ENCODE peak calls at places on chromosomes 12 and 14, in ten cellular contexts. One of them, this sample, is unnamed.

GRCh38 chr12:67517181-67517887 is 131.2 kb upstream of the DYRK2 start:
- DNase-seq in fibroblast of mammary gland: peak
- DNase-seq in B cell: no peak
- DNase-seq in MCF 10A: peak
- DNase-seq in adrenal gland: peak
- DNase-seq in colonic mucosa: peak
- DNase-seq in GM20000: no peak
- DNase-seq in CD8-positive, alpha-beta T cell: no peak
- DNase-seq in astrocyte of the spinal cord: peak
- DNase-seq in HFFc6: no peak
- DNase-seq in this sample: no peak

GRCh38 chr14:53925201-53925766 is 31.3 kb downstream of the BMP4 start:
- DNase-seq in fibroblast of mammary gland: peak
- DNase-seq in MCF 10A: no peak
- DNase-seq in colonic mucosa: no peak
- DNase-seq in HFFc6: no peak
- DNase-seq in adrenal gland: no peak
- DNase-seq in GM20000: no peak
- DNase-seq in CD8-positive, alpha-beta T cell: no peak
- DNase-seq in B cell: no peak
- DNase-seq in astrocyte of the spinal cord: no peak
- DNase-seq in this sample: no peak

GRCh38 chr12:105334001-105334400 is 3.5 kb downstream of the C12orf75 start:
- DNase-seq in adrenal gland: no peak
- DNase-seq in CD8-positive, alpha-beta T cell: no peak
- DNase-seq in MCF 10A: no peak
- DNase-seq in GM20000: no peak
- DNase-seq in HFFc6: peak
- DNase-seq in astrocyte of the spinal cord: peak
- DNase-seq in fibroblast of mammary gland: peak
- DNase-seq in colonic mucosa: peak
- DNase-seq in B cell: no peak
- DNase-seq in this sample: no peak

GRCh38 chr12:111405856-111406473 is at the start of gene SH2B3:
- DNase-seq in adrenal gland: no peak
- DNase-seq in astrocyte of the spinal cord: no peak
- DNase-seq in GM20000: no peak
- DNase-seq in CD8-positive, alpha-beta T cell: peak
- DNase-seq in B cell: no peak
- DNase-seq in fibroblast of mammary gland: peak
- DNase-seq in MCF 10A: peak
- DNase-seq in HFFc6: peak
- DNase-seq in colonic mucosa: peak
- DNase-seq in this sample: no peak

GRCh38 chr12:92529944-92530343 is 172.8 kb upstream of the PLEKHG7 start:
- DNase-seq in colonic mucosa: no peak
- DNase-seq in astrocyte of the spinal cord: no peak
- DNase-seq in CD8-positive, alpha-beta T cell: no peak
- DNase-seq in GM20000: no peak
- DNase-seq in fibroblast of mammary gland: no peak
- DNase-seq in adrenal gland: no peak
- DNase-seq in MCF 10A: no peak
- DNase-seq in HFFc6: no peak
- DNase-seq in B cell: no peak
- DNase-seq in this sample: no peak

GRCh38 chr12:57094194-57095160 is 5.6 kb downstream of the NAB2 start:
- DNase-seq in GM20000: peak
- DNase-seq in astrocyte of the spinal cord: no peak
- DNase-seq in HFFc6: no peak
- DNase-seq in MCF 10A: no peak
- DNase-seq in colonic mucosa: no peak
- DNase-seq in fibroblast of mammary gland: no peak
- DNase-seq in CD8-positive, alpha-beta T cell: no peak
- DNase-seq in adrenal gland: peak
- DNase-seq in B cell: no peak
- DNase-seq in this sample: no peak

GRCh38 chr14:23632461-23633159 is 3.6 kb upstream of the DHRS2 start:
- DNase-seq in GM20000: no peak
- DNase-seq in HFFc6: no peak
- DNase-seq in CD8-positive, alpha-beta T cell: no peak
- DNase-seq in fibroblast of mammary gland: no peak
- DNase-seq in B cell: no peak
- DNase-seq in MCF 10A: no peak
- DNase-seq in astrocyte of the spinal cord: no peak
- DNase-seq in adrenal gland: no peak
- DNase-seq in colonic mucosa: no peak
- DNase-seq in this sample: no peak

GRCh38 chr14:90093942-90094595 is 32.3 kb downstream of the KCNK13 start:
- DNase-seq in astrocyte of the spinal cord: peak
- DNase-seq in colonic mucosa: no peak
- DNase-seq in HFFc6: peak
- DNase-seq in CD8-positive, alpha-beta T cell: no peak
- DNase-seq in GM20000: no peak
- DNase-seq in B cell: no peak
- DNase-seq in fibroblast of mammary gland: peak
- DNase-seq in adrenal gland: no peak
- DNase-seq in MCF 10A: peak
- DNase-seq in this sample: no peak

GRCh38 chr14:54749727-54750126 is 152.9 kb downstream of the GCH1 start:
- DNase-seq in GM20000: no peak
- DNase-seq in MCF 10A: no peak
- DNase-seq in colonic mucosa: no peak
- DNase-seq in fibroblast of mammary gland: no peak
- DNase-seq in CD8-positive, alpha-beta T cell: no peak
- DNase-seq in astrocyte of the spinal cord: no peak
- DNase-seq in adrenal gland: no peak
- DNase-seq in B cell: no peak
- DNase-seq in HFFc6: no peak
- DNase-seq in this sample: no peak

GRCh38 chr14:33968722-33969121 is 17.8 kb upstream of the EGLN3 start:
- DNase-seq in MCF 10A: no peak
- DNase-seq in HFFc6: no peak
- DNase-seq in astrocyte of the spinal cord: no peak
- DNase-seq in B cell: no peak
- DNase-seq in GM20000: no peak
- DNase-seq in CD8-positive, alpha-beta T cell: no peak
- DNase-seq in colonic mucosa: no peak
- DNase-seq in adrenal gland: no peak
- DNase-seq in fibroblast of mammary gland: no peak
- DNase-seq in this sample: no peak

GRCh38 chr12:95446511-95446910 is 27.4 kb upstream of the METAP2 start:
- DNase-seq in B cell: no peak
- DNase-seq in adrenal gland: no peak
- DNase-seq in MCF 10A: no peak
- DNase-seq in astrocyte of the spinal cord: peak
- DNase-seq in GM20000: no peak
- DNase-seq in CD8-positive, alpha-beta T cell: no peak
- DNase-seq in HFFc6: no peak
- DNase-seq in colonic mucosa: peak
- DNase-seq in fibroblast of mammary gland: peak
- DNase-seq in this sample: peak

DNA sequence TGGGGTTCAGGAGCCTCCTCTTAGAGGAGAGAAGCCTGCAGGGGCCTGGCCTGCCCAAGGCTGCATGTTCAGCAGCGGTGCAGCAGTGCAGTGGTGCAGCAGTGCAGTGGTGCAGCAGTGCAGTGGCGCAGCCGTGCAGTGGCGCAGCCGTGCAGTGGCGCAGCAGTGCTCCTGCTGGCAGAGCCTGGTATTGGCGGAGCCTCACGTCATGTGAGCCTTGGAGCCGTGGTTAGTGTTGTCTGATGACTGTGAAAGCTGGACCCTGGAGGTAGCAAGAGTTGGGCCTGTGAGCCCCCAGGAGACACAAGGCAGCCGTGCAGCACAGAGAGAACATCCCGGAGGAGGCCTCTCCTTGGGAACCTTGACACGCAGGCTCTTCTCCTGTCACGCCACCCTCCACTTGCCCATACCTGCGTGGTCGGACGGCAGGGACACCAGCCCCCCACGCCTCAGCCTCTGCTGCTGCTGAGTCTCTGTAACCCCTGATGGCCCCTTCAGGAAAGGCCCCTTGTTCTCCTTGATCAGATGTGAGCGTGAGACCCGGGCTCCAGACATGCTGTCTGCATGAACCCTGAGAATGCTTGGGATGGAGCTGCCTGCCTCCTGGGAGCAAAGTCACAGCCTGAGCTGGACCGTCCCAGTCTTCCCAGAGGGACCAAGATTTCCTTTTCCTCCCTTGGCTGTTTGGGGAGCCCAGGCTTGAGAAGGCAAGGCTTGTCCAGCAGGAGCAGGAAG is 193.7 kb downstream of the KIF26A start:
- DNase-seq in HFFc6: no peak
- DNase-seq in astrocyte of the spinal cord: no peak
- DNase-seq in colonic mucosa: peak
- DNase-seq in CD8-positive, alpha-beta T cell: no peak
- DNase-seq in MCF 10A: no peak
- DNase-seq in GM20000: no peak
- DNase-seq in adrenal gland: no peak
- DNase-seq in fibroblast of mammary gland: no peak
- DNase-seq in B cell: no peak
- DNase-seq in this sample: no peak
- TF ChIP-seq CTCF in HFFc6: peak
- TF ChIP-seq CTCF in astrocyte of the spinal cord: no peak
- TF ChIP-seq CTCF in colonic mucosa: no peak
- TF ChIP-seq CTCF in CD8-positive, alpha-beta T cell: no peak
- TF ChIP-seq CTCF in MCF 10A: peak
- TF ChIP-seq CTCF in GM20000: no peak
- TF ChIP-seq CTCF in adrenal gland: no peak
- TF ChIP-seq CTCF in fibroblast of mammary gland: peak
- TF ChIP-seq CTCF in B cell: no peak
- TF ChIP-seq CTCF in this sample: no peak

GRCh38 chr12:124709722-124710656 is 142.6 kb upstream of the NCOR2 start:
- DNase-seq in GM20000: no peak
- DNase-seq in colonic mucosa: no peak
- DNase-seq in B cell: no peak
- DNase-seq in CD8-positive, alpha-beta T cell: no peak
- DNase-seq in MCF 10A: no peak
- DNase-seq in fibroblast of mammary gland: peak
- DNase-seq in adrenal gland: no peak
- DNase-seq in astrocyte of the spinal cord: peak
- DNase-seq in HFFc6: peak
- DNase-seq in this sample: no peak
- TF ChIP-seq CTCF in GM20000: no peak
- TF ChIP-seq CTCF in colonic mucosa: no peak
- TF ChIP-seq CTCF in B cell: no peak
- TF ChIP-seq CTCF in CD8-positive, alpha-beta T cell: no peak
- TF ChIP-seq CTCF in MCF 10A: no peak
- TF ChIP-seq CTCF in fibroblast of mammary gland: peak
- TF ChIP-seq CTCF in adrenal gland: no peak
- TF ChIP-seq CTCF in astrocyte of the spinal cord: peak
- TF ChIP-seq CTCF in HFFc6: peak
- TF ChIP-seq CTCF in this sample: no peak

DNA sequence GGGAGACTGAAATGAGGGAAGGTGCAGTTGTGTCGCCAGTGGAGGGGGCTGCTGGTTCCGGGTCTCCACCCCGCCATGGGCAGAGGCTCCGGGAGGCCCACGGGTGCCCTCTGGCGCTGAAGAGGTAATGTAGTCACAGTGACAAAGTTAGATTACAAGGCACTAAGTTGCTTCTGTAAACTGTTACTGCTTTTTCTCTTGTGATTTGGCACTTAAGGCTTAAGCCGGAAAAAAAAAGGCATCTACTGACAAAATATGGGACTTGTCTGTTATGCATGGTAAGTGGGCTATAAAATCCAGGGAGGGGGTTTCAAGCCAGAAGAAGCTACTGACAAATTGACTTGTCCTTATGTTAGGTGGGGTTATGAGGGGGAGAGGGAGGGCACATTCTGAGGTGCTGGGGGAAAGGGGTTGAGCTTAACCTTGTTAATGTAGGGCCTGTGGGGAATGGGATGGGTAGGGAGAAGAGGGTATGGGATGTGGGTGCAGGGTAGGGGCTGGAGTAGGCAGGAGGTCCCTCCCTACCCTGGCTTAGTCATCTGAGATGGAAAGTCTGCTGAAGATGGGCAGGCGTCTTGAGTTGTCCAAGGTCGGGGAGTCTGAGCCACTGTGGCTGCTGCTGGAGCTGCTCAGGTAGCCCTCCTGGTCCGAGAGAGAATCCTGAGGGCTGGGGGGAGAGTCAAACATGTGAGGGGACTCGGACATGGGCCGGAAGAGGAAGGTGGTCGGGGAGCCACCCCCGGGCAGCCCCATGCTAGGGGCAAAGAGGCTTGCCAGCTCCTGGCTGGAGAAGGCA is 3.7 kb downstream of the ZFP36L1 start:
- DNase-seq in CD8-positive, alpha-beta T cell: peak
- DNase-seq in HFFc6: peak
- DNase-seq in B cell: peak
- DNase-seq in GM20000: peak
- DNase-seq in MCF 10A: peak
- DNase-seq in fibroblast of mammary gland: peak
- DNase-seq in colonic mucosa: peak
- DNase-seq in astrocyte of the spinal cord: peak
- DNase-seq in adrenal gland: peak
- DNase-seq in this sample: peak
- TF ChIP-seq CTCF in CD8-positive, alpha-beta T cell: peak
- TF ChIP-seq CTCF in HFFc6: peak
- TF ChIP-seq CTCF in B cell: peak
- TF ChIP-seq CTCF in GM20000: peak
- TF ChIP-seq CTCF in MCF 10A: peak
- TF ChIP-seq CTCF in fibroblast of mammary gland: peak
- TF ChIP-seq CTCF in colonic mucosa: peak
- TF ChIP-seq CTCF in astrocyte of the spinal cord: peak
- TF ChIP-seq CTCF in adrenal gland: peak
- TF ChIP-seq CTCF in this sample: no peak

DNA sequence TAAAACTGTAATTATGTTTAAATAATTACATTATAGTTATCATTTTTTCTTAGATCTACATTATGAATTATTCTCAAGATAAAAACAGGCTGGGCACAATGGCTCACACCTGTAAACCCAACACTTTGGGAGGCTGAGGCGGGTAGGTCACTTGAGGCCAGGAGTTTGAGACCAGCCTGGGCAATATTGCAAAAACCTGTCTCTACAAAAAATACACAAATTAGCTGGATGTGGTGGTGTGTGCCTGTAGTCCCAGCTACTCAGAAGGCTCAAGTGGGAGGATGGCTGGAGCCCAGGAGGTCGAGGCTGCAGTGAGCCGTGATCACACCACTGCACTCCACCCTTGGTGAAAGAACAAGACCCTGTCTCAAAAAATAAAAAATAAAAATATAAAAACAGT is 40.3 kb upstream of the KCNJ8 start:
- DNase-seq in B cell: no peak
- DNase-seq in fibroblast of mammary gland: no peak
- DNase-seq in astrocyte of the spinal cord: no peak
- DNase-seq in colonic mucosa: no peak
- DNase-seq in HFFc6: no peak
- DNase-seq in CD8-positive, alpha-beta T cell: no peak
- DNase-seq in GM20000: no peak
- DNase-seq in adrenal gland: no peak
- DNase-seq in MCF 10A: no peak
- DNase-seq in this sample: no peak
- TF ChIP-seq CTCF in B cell: no peak
- TF ChIP-seq CTCF in fibroblast of mammary gland: no peak
- TF ChIP-seq CTCF in astrocyte of the spinal cord: no peak
- TF ChIP-seq CTCF in colonic mucosa: no peak
- TF ChIP-seq CTCF in HFFc6: no peak
- TF ChIP-seq CTCF in CD8-positive, alpha-beta T cell: no peak
- TF ChIP-seq CTCF in GM20000: no peak
- TF ChIP-seq CTCF in adrenal gland: no peak
- TF ChIP-seq CTCF in MCF 10A: no peak
- TF ChIP-seq CTCF in this sample: no peak

GRCh38 chr12:885701-886100 is 63.8 kb downstream of the RAD52 start:
- DNase-seq in colonic mucosa: no peak
- DNase-seq in HFFc6: no peak
- DNase-seq in astrocyte of the spinal cord: no peak
- DNase-seq in adrenal gland: no peak
- DNase-seq in GM20000: no peak
- DNase-seq in fibroblast of mammary gland: no peak
- DNase-seq in MCF 10A: no peak
- DNase-seq in CD8-positive, alpha-beta T cell: no peak
- DNase-seq in B cell: no peak
- DNase-seq in this sample: no peak
- TF ChIP-seq CTCF in colonic mucosa: no peak
- TF ChIP-seq CTCF in HFFc6: no peak
- TF ChIP-seq CTCF in astrocyte of the spinal cord: no peak
- TF ChIP-seq CTCF in adrenal gland: no peak
- TF ChIP-seq CTCF in GM20000: no peak
- TF ChIP-seq CTCF in fibroblast of mammary gland: no peak
- TF ChIP-seq CTCF in MCF 10A: no peak
- TF ChIP-seq CTCF in CD8-positive, alpha-beta T cell: no peak
- TF ChIP-seq CTCF in B cell: no peak
- TF ChIP-seq CTCF in this sample: no peak

This sample was measured in endothelial cell.